ENCODE peak calls at places on chromosome 13, in six cellular contexts. U is SK-N-SH, X is HepG2, F is H1, T is HCT116, J is GM12878. E is an unnamed sample.

GRCh38 chr13:77751513-77752456 is 54.3 kb downstream of the SLAIN1 start:
- DNase-seq in J (peak; percentile 34), X (peak; percentile 41), U (peak; percentile 23), F (no peak), T (peak; percentile 6), E (peak; percentile 6)

GRCh38 chr13:75437582-75438318 is 44.2 kb downstream of the TBC1D4 start:
- DNase-seq in F (no peak), J (no peak), T (no peak), X (no peak), U (no peak), E (no peak)

GRCh38 chr13:27830010-27830409 is 37.7 kb downstream of the GSX1 start:
- DNase-seq in F (peak; percentile 91), J (no peak), U (peak; percentile 86), T (peak; percentile 32), X (no peak), E (peak; percentile 27)

GRCh38 chr13:43054803-43055802 is 31.7 kb downstream of the DNAJC15 start:
- DNase-seq in U (no peak), X (peak; percentile 75), J (no peak), F (no peak), T (no peak), E (no peak)

GRCh38 chr13:25088562-25089221 is 7.2 kb upstream of the PABPC3 start:
- DNase-seq in J (no peak), U (no peak), F (no peak), X (no peak), T (no peak), E (no peak)

GRCh38 chr13:98105929-98106336 is 37.0 kb upstream of the FARP1 start:
- DNase-seq in U (no peak), X (peak; percentile 90), T (no peak), F (no peak), J (no peak), E (no peak)

GRCh38 chr13:80337706-80338105 is 3.2 kb downstream of the SPRY2 start:
- DNase-seq in U (no peak), X (no peak), J (no peak), F (no peak), T (no peak), E (no peak)

GRCh38 chr13:23615677-23616076 is 45.5 kb downstream of the TNFRSF19 start:
- DNase-seq in X (peak; percentile 96), U (no peak), T (no peak), J (no peak), F (no peak), E (no peak)

GRCh38 chr13:73767747-73768315 is 366.4 kb downstream of the KLF12 start:
- DNase-seq in J (no peak), X (peak; percentile 9), U (peak; percentile 22), T (no peak), F (no peak), E (no peak)

GRCh38 chr13:95552539-95553270 is at the start of gene CLDN10:
- DNase-seq in F (peak; percentile 94), T (no peak), U (peak; percentile 93), J (no peak), X (no peak), E (no peak)

GRCh38 chr13:101640797-101641400 is 188.4 kb downstream of the ITGBL1 start:
- DNase-seq in F (no peak), U (no peak), T (no peak), J (no peak), X (no peak), E (no peak)

GRCh38 chr13:96229356-96229755 is 139.4 kb downstream of the HS6ST3 start:
- DNase-seq in T (peak; percentile 48), X (peak; percentile 21), F (no peak), U (peak; percentile 3), J (no peak), E (no peak)

GRCh38 chr13:76024151-76024550 is 388.0 kb downstream of the LMO7 start:
- DNase-seq in J (no peak), F (no peak), X (no peak), T (no peak), U (no peak), E (no peak)

GRCh38 chr13:101204270-101205011 is 211.9 kb downstream of the NALCN start:
- DNase-seq in J (no peak), T (no peak), U (peak; percentile 18), F (no peak), X (no peak), E (no peak)

GRCh38 chr13:99376132-99376531 is 68.9 kb upstream of the GPR183 start:
- DNase-seq in X (no peak), T (no peak), F (peak; percentile 39), J (no peak), U (no peak), E (no peak)

GRCh38 chr13:76293751-76294150 is 592.5 kb downstream of the KCTD12 start:
- DNase-seq in U (no peak), F (no peak), J (no peak), T (no peak), X (no peak), E (no peak)

GRCh38 chr13:70964124-70964523 is 855.9 kb upstream of the KLHL1 start:
- DNase-seq in U (no peak), J (no peak), F (no peak), X (peak; percentile 38), T (no peak), E (peak; percentile 46)

GRCh38 chr13:25241007-25241406 is 46.3 kb downstream of the MTMR6 start:
- DNase-seq in U (no peak), J (no peak), X (no peak), F (no peak), T (no peak), E (no peak)

GRCh38 chr13:23182142-23182541 is 1.4 kb downstream of the SGCG start:
- DNase-seq in U (no peak), X (no peak), J (no peak), T (no peak), F (no peak), E (no peak)

GRCh38 chr13:107518780-107519179 is 696.6 kb downstream of the LIG4 start:
- DNase-seq in J (no peak), X (no peak), T (no peak), F (no peak), U (no peak), E (no peak)

GRCh38 chr13:20565120-20565736 is 1.7 kb upstream of the IFT88 start:
- DNase-seq in X (no peak), T (no peak), F (no peak), U (no peak), J (no peak), E (no peak)

GRCh38 chr13:64928704-64929499 is 2301.2 kb downstream of the PCDH9 start:
- DNase-seq in U (no peak), T (peak; percentile 42), F (no peak), X (no peak), J (no peak), E (no peak)

GRCh38 chr13:100423375-100423774 is 165.2 kb downstream of the GGACT start:
- DNase-seq in F (no peak), T (no peak), J (no peak), U (no peak), X (no peak), E (no peak)

GRCh38 chr13:83377486-83377885 is 504.8 kb downstream of the SLITRK1 start:
- DNase-seq in J (no peak), X (no peak), U (no peak), T (no peak), F (no peak), E (no peak)

GRCh38 chr13:73722120-73722519 is 412.1 kb downstream of the KLF12 start:
- DNase-seq in F (no peak), X (peak; percentile 5), J (peak; percentile 39), U (peak; percentile 29), T (peak; percentile 51), E (peak; percentile 54)

GRCh38 chr13:90307136-90307535 is 1040.4 kb upstream of the MIR17HG start:
- DNase-seq in T (no peak), U (no peak), X (no peak), F (no peak), J (no peak), E (no peak)

GRCh38 chr13:90305796-90306195 is 1041.7 kb upstream of the MIR17HG start:
- DNase-seq in F (no peak), J (no peak), X (no peak), U (no peak), T (no peak), E (no peak)

GRCh38 chr13:90300015-90300414 is 1047.5 kb upstream of the MIR17HG start:
- DNase-seq in T (no peak), F (no peak), X (no peak), J (no peak), U (no peak), E (no peak)

GRCh38 chr13:90299238-90299637 is 1048.2 kb upstream of the MIR17HG start:
- DNase-seq in T (no peak), U (no peak), F (no peak), J (no peak), X (no peak), E (no peak)

DNA sequence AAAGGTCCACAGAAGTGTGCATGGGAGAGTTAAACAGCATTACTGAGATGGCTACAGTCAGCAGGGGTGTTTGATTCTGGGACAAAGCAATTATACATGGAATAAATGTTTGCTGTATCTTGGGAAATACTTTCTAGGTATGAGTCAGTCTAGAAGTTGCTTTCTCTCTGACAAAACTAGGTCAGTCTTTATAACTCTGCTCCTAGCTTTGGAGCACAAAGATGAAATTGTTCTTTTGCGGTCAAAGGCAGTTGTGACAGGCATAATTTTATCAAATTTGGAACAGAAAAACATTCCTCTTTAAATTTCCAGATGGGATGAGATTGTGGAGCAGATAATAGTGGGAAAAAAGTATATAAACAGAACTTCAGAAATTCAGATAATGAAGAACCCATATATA is 1045.4 kb upstream of the MIR17HG start:
- DNase-seq in X (no peak), F (no peak), J (no peak), U (no peak), T (no peak), E (no peak)
- TF ChIP-seq JUND in X (no peak), F (no peak), J (no peak), U (no peak), T (no peak), E (no peak)

GRCh38 chr13:78881746-78882145 is 222.8 kb upstream of the OBI1 start:
- DNase-seq in J (no peak), T (no peak), F (no peak), X (no peak), U (peak; percentile 39), E (no peak)
- TF ChIP-seq JUND in J (no peak), T (no peak), F (no peak), X (no peak), U (no peak), E (no peak)

GRCh38 chr13:36763322-36763721 is 55.7 kb upstream of the RFXAP start:
- DNase-seq in U (no peak), F (no peak), J (no peak), X (no peak), T (no peak), E (no peak)
- TF ChIP-seq JUND in U (no peak), F (no peak), J (no peak), X (no peak), T (no peak), E (no peak)

DNA sequence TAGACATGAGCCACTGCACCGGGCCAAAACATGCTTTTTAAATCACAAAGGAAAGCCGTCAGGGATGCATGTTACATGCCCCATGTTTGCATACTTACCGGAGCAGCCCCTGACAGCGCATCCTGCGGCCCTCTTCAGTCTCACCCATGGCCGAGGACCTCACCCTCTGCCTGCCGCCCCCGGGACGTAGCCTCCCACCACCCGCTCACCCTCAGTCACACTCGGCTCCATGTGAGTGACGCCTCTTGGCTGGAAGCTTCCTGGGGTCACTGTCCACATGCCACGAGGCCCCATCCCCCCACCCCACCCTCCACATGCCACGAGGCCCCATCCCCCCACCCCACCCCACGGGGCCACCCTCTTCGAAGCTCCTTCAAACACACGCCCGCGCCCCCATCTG is 46.1 kb upstream of the SPACA7 start:
- DNase-seq in F (no peak), X (no peak), J (no peak), T (no peak), U (no peak), E (no peak)
- TF ChIP-seq JUND in F (no peak), X (no peak), J (no peak), T (no peak), U (no peak), E (no peak)

GRCh38 chr13:113846639-113847318 is 17.1 kb downstream of the GAS6 start:
- DNase-seq in J (no peak), F (no peak), U (no peak), X (no peak), T (no peak), E (no peak)
- TF ChIP-seq JUND in J (no peak), F (no peak), U (no peak), X (no peak), T (no peak), E (no peak)

E was measured in T47D.